ENCODE peak calls at places on chromosome 15, in nine cellular contexts. Q is effector memory CD4-positive, alpha-beta T cell; X is endodermal cell; W is GM12865; T is GM23338; E is fibroblast of the aortic adventitia; S is aorta; G is GM23248; C is cardiac fibroblast. L is an unnamed sample.

GRCh38 chr15:37059051-37059450 is 41.3 kb downstream of the MEIS2 start:
- DNase-seq in C (peak; percentile 87), Q (no peak), T (no peak), W (no peak), G (peak; percentile 90), S (no peak), X (no peak), E (peak; percentile 93), L (no peak)

GRCh38 chr15:98551936-98552562 is 96.3 kb upstream of the IGF1R start:
- DNase-seq in Q (no peak), E (no peak), G (no peak), S (no peak), W (no peak), X (no peak), C (no peak), T (no peak), L (no peak)

GRCh38 chr15:46708226-46708625 is 1009.1 kb upstream of the SEMA6D start:
- DNase-seq in C (no peak), X (no peak), E (no peak), W (no peak), Q (no peak), S (no peak), T (no peak), G (no peak), L (no peak)

GRCh38 chr15:58043192-58043903 is 22.2 kb downstream of the ALDH1A2 start:
- DNase-seq in G (peak; percentile 65), Q (no peak), X (peak; percentile 58), E (peak; percentile 60), W (peak; percentile 45), T (peak; percentile 51), C (peak; percentile 62), S (no peak), L (no peak)

GRCh38 chr15:64856429-64857145 is 14.9 kb downstream of the PLEKHO2 start:
- DNase-seq in Q (no peak), W (no peak), E (peak; percentile 76), T (no peak), C (peak; percentile 80), G (peak; percentile 57), S (peak; percentile 85), X (peak; percentile 53), L (no peak)

GRCh38 chr15:28002867-28003266 is 96.2 kb downstream of the OCA2 start:
- DNase-seq in T (no peak), C (no peak), X (no peak), Q (no peak), W (no peak), G (no peak), E (no peak), S (no peak), L (no peak)

GRCh38 chr15:37967788-37968187 is 33.3 kb downstream of the TMCO5A start:
- DNase-seq in S (no peak), X (no peak), C (no peak), W (no peak), G (no peak), E (no peak), T (no peak), Q (no peak), L (no peak)

GRCh38 chr15:47663106-47663505 is 54.2 kb upstream of the SEMA6D start:
- DNase-seq in S (no peak), E (no peak), Q (no peak), G (peak; percentile 64), W (no peak), C (no peak), X (no peak), T (no peak), L (no peak)

GRCh38 chr15:37015025-37015424 is 85.3 kb downstream of the MEIS2 start:
- DNase-seq in E (peak; percentile 80), Q (no peak), T (no peak), C (peak; percentile 75), X (no peak), G (peak; percentile 93), S (no peak), W (peak; percentile 81), L (peak; percentile 49)

GRCh38 chr15:70793694-70794093 is 30.3 kb upstream of the UACA start:
- DNase-seq in S (no peak), T (no peak), C (no peak), G (no peak), X (no peak), E (no peak), Q (no peak), W (no peak), L (no peak)

GRCh38 chr15:35293353-35294130 is 208.4 kb upstream of the NANOGP8 start:
- DNase-seq in X (peak; percentile 54), E (peak; percentile 49), C (peak; percentile 52), G (peak; percentile 82), T (peak; percentile 58), Q (no peak), S (no peak), W (peak; percentile 13), L (no peak)

DNA sequence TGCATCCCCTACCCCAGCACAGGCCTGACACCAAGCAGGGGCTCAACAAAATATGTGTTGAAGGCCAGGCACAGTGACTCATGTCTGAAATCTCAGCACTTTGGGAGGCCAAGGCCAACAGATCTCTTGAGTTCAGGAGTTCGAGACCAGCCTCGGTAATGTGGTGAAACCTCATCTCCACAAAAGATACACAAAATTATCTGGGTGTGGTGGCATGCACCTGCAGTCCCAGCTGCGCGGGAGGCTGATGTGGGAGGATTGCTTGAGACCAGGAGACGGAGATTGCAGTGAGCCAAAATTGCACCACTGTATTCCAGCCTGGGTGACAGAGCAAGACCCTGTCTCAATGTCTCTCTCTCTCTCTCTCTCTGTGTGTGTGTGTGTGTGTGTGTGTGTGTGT is 30.7 kb upstream of the CYP11A1 start:
- DNase-seq in S (no peak), G (no peak), X (no peak), W (peak; percentile 57), T (no peak), Q (no peak), E (no peak), C (no peak), L (no peak)
- H3K4me3 ChIP-seq in S (no peak overlapping the region), G (no peak overlapping the region), X (no peak overlapping the region), W (peak overlapping the region; percentile 76), T (no peak overlapping the region), Q (no peak overlapping the region), E (no peak overlapping the region), C (no peak overlapping the region), L (no peak overlapping the region)

GRCh38 chr15:33988384-33988783 is 20.1 kb downstream of the CHRM5 start:
- DNase-seq in X (no peak), W (peak; percentile 15), S (no peak), E (no peak), T (no peak), G (peak; percentile 2), Q (no peak), C (no peak), L (no peak)

DNA sequence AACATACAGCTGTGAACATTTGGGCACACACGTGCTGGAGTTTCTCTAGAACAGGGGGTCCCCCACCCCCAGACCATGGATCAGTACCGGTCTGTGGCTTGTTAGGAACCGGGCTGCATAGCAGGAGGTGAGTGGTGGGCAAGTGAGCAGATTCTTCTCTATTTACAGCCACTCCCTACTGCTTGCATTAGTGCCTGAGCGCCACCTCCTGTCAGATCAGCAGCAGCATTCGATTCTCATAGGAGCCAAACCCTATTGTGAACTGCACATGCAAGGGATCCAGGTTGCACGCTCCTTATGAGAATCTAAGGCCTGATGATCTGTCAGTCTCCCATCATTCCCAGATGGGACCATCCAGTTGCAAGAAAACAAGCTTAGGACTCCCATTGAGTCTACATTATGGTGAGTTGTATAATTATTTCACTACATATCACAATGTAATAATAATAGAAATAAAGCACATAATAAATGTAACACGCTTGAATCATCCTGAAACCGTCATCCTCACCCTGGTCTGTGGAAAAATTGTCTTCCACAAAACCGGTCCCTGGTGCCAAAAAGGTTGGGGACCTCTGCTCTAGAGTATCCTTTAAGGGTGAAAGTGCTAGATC is 25.8 kb downstream of the CHRM5 start:
- DNase-seq in E (peak; percentile 46), T (peak; percentile 76), G (peak; percentile 53), W (peak; percentile 39), C (peak; percentile 51), Q (no peak), S (no peak), X (peak; percentile 79), L (peak; percentile 4)
- H3K4me3 ChIP-seq in E (no peak overlapping the region), T (no peak overlapping the region), G (no peak overlapping the region), W (no peak overlapping the region), C (no peak overlapping the region), Q (no peak overlapping the region), S (no peak overlapping the region), X (no peak overlapping the region), L (no peak overlapping the region)

DNA sequence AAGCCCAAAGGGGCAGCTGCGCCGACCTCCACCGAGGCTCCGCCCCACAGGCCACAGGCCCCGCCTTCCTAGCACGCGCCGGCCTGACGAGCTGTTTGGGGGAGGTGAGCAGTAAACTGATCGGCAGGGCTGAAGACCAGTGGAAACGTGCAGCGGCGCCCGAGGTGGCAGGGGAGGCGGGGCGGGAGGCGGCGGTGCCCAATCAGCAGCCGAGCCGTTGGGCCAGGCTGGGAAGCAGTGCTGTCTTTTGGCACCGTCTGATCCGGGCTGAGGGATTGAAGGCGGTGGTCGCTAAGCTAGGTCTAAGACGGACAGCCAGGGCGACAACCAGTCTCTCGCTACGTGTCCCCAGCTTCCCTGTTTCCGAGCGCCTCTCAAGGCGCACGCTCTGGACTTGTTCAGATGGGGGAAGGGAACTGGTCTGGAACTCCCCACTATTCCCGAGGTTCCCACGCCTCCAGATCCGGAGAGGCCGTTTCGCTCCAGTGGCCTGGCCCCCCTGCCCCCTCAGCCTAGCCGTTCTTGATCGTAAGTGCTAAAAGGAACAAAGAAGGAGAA is at the start of gene FMN1:
- DNase-seq in S (peak; percentile 98), W (peak; percentile 88), C (peak; percentile 90), X (peak; percentile 99), Q (peak; percentile 63), G (peak; percentile 97), E (peak; percentile 83), T (peak; percentile 98), L (no peak)
- H3K4me3 ChIP-seq in S (peak within 1 kb of the TSS; percentile 70), W (peak within 1 kb of the TSS; percentile 25), C (peak within 1 kb of the TSS; percentile 61), X (peak within 1 kb of the TSS; percentile 78), Q (peak within 1 kb of the TSS; percentile 53), G (peak within 1 kb of the TSS; percentile 76), E (peak within 1 kb of the TSS; percentile 72), T (peak within 1 kb of the TSS; percentile 69), L (no peak within 1 kb of the TSS)

GRCh38 chr15:68279779-68280745 is 2.5 kb downstream of the FEM1B start:
- DNase-seq in C (no peak), S (no peak), X (no peak), T (peak; percentile 44), G (peak; percentile 58), E (no peak), Q (no peak), W (no peak), L (no peak)

GRCh38 chr15:68278345-68279217 is 1.0 kb downstream of the FEM1B start:
- DNase-seq in X (peak; percentile 89), S (peak; percentile 80), W (peak; percentile 23), T (no peak), G (peak; percentile 68), E (peak; percentile 47), Q (no peak), C (peak; percentile 20), L (no peak)

GRCh38 chr15:68283401-68283800 is 5.9 kb downstream of the FEM1B start:
- DNase-seq in E (no peak), X (no peak), T (no peak), G (no peak), W (no peak), C (no peak), Q (no peak), S (no peak), L (no peak)

GRCh38 chr15:68279218-68279533 is 1.6 kb downstream of the FEM1B start:
- DNase-seq in S (no peak), T (no peak), G (no peak), E (no peak), X (no peak), C (no peak), Q (no peak), W (no peak), L (no peak)

DNA sequence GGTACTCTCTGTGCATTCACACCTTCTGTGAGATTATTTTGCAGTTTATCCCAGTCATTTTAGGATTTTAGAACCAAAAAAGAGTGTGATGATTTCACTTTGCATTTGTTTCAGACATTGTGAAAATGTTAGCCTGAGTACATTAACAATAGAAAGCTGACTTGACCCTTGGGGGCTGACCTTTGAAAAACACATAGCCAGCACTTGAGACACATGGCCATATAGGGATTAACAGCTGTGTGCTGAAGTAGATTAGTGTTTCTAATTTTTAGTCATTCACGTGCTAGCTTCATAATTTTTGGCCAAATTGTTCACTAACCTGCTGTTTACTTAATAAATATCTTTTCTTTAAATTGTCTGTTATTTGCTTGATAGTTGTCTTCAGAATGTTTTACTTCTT is 3.5 kb downstream of the FEM1B start:
- DNase-seq in E (no peak), G (no peak), T (no peak), W (no peak), Q (no peak), X (no peak), C (no peak), S (no peak), L (no peak)
- H3K4me3 ChIP-seq in E (peak overlapping the region; percentile 99), G (peak overlapping the region; percentile 99), T (peak overlapping the region; percentile 95), W (peak overlapping the region; percentile 69), Q (peak overlapping the region; percentile 87), X (peak overlapping the region; percentile 98), C (peak overlapping the region; percentile 95), S (no peak overlapping the region), L (peak overlapping the region; percentile 80)